ENCODE peak calls at places on chromosomes 2 and 18, in six cellular contexts. A is ovary; H is epithelial cell of esophagus; Z is tibial nerve; O is HFF-Myc; N is CD8-positive, alpha-beta T cell. L is an unnamed sample.

GRCh38 chr2:109466674-109467575 is 146.8 kb downstream of the SEPTIN10 start:
- DNase-seq in A (no peak), H (peak; percentile 81), Z (no peak), O (no peak), N (no peak), L (no peak)

GRCh38 chr18:63834471-63835113 is 52.9 kb upstream of the SERPINB2 start:
- DNase-seq in A (no peak), H (no peak), Z (no peak), O (no peak), N (no peak), L (no peak)

GRCh38 chr2:239055756-239056493 is 208.0 kb downstream of the TWIST2 start:
- DNase-seq in A (no peak), H (no peak), Z (no peak), O (no peak), N (no peak), L (no peak)

GRCh38 chr2:43196773-43197567 is 29.4 kb downstream of the ZFP36L2 start:
- DNase-seq in A (no peak), H (no peak), Z (no peak), O (no peak), N (no peak), L (no peak)

GRCh38 chr2:126655500-126656310 is at the start of gene GYPC:
- DNase-seq in A (peak; percentile 68), H (no peak), Z (peak; percentile 75), O (no peak), N (peak; percentile 66), L (no peak)

GRCh38 chr18:77981874-77982273 is 732.2 kb downstream of the GALR1 start:
- DNase-seq in A (no peak), H (no peak), Z (no peak), O (no peak), N (no peak), L (no peak)

GRCh38 chr2:100588071-100588786 is 25.4 kb downstream of the PDCL3 start:
- DNase-seq in A (no peak), H (peak; percentile 33), Z (no peak), O (peak; percentile 33), N (peak; percentile 34), L (no peak)

GRCh38 chr2:6828299-6828584 is 37.5 kb downstream of the CMPK2 start:
- DNase-seq in A (no peak), H (no peak), Z (no peak), O (no peak), N (no peak), L (no peak)

GRCh38 chr18:22268641-22269128 is 99.3 kb downstream of the GATA6 start:
- DNase-seq in A (no peak), H (no peak), Z (no peak), O (no peak), N (no peak), L (no peak)

GRCh38 chr2:241540766-241541561 is 17.6 kb upstream of the BOK start:
- DNase-seq in A (peak; percentile 68), H (peak; percentile 87), Z (peak; percentile 32), O (no peak), N (peak; percentile 57), L (no peak)

GRCh38 chr2:208531361-208531760 is 124.8 kb downstream of the PTH2R start:
- DNase-seq in A (no peak), H (no peak), Z (no peak), O (no peak), N (no peak), L (no peak)

GRCh38 chr2:43714164-43714563 is 37.9 kb upstream of the C1GALT1C1L start:
- DNase-seq in A (no peak), H (peak; percentile 41), Z (no peak), O (no peak), N (no peak), L (no peak)

GRCh38 chr2:131641414-131642206 is 113.9 kb downstream of the CCDC74A start:
- DNase-seq in A (no peak), H (no peak), Z (no peak), O (no peak), N (no peak), L (no peak)

GRCh38 chr2:167264380-167264779 is 376.1 kb downstream of the XIRP2 start:
- DNase-seq in A (no peak), H (peak; percentile 42), Z (no peak), O (no peak), N (no peak), L (no peak)

GRCh38 chr2:18346364-18346763 is 214.1 kb downstream of the RDH14 start:
- DNase-seq in A (no peak), H (peak; percentile 19), Z (no peak), O (no peak), N (no peak), L (no peak)

GRCh38 chr2:204625135-204625534 is 79.9 kb downstream of the PARD3B start:
- DNase-seq in A (no peak), H (peak; percentile 52), Z (no peak), O (no peak), N (no peak), L (no peak)

GRCh38 chr2:232504438-232504837 is 15.8 kb upstream of the PRSS56 start:
- DNase-seq in A (no peak), H (no peak), Z (no peak), O (no peak), N (no peak), L (no peak)

GRCh38 chr2:224650815-224651439 is 65.2 kb downstream of the CCDC195 start:
- DNase-seq in A (no peak), H (peak; percentile 68), Z (peak; percentile 65), O (peak; percentile 40), N (no peak), L (no peak)

GRCh38 chr2:104923665-104924064 is 69.8 kb downstream of the POU3F3 start:
- DNase-seq in A (no peak), H (no peak), Z (no peak), O (no peak), N (no peak), L (no peak)

GRCh38 chr2:205996156-205996555 is 89.8 kb downstream of the INO80D start:
- DNase-seq in A (no peak), H (no peak), Z (no peak), O (no peak), N (no peak), L (no peak)

GRCh38 chr2:205994344-205994743 is 91.6 kb downstream of the INO80D start:
- DNase-seq in A (no peak), H (no peak), Z (no peak), O (no peak), N (no peak), L (no peak)

GRCh38 chr2:205998601-205999000 is 87.4 kb downstream of the INO80D start:
- DNase-seq in A (no peak), H (no peak), Z (no peak), O (no peak), N (no peak), L (no peak)

GRCh38 chr2:205990104-205990503 is 95.9 kb downstream of the INO80D start:
- DNase-seq in A (no peak), H (no peak), Z (no peak), O (no peak), N (no peak), L (no peak)

GRCh38 chr2:205995260-205995659 is 90.7 kb downstream of the INO80D start:
- DNase-seq in A (no peak), H (no peak), Z (no peak), O (no peak), N (no peak), L (no peak)
- TF ChIP-seq CTCF in A (no peak), H (no peak), Z (no peak), O (no peak), N (no peak), L (no peak)

GRCh38 chr2:229974271-229974670 is 52.0 kb downstream of the FBXO36 start:
- DNase-seq in A (no peak), H (peak; percentile 15), Z (peak; percentile 5), O (no peak), N (no peak), L (no peak)
- TF ChIP-seq CTCF in A (no peak), H (peak; percentile 27), Z (no peak), O (peak; percentile 22), N (no peak), L (no peak)

GRCh38 chr2:188976545-188977268 is 2.5 kb downstream of the COL3A1 start:
- DNase-seq in A (no peak), H (peak; percentile 45), Z (no peak), O (no peak), N (no peak), L (no peak)
- TF ChIP-seq CTCF in A (peak; percentile 18), H (peak; percentile 55), Z (peak; percentile 39), O (peak; percentile 49), N (no peak), L (peak; percentile 59)

GRCh38 chr2:11155326-11156059 is at the start of gene SLC66A3:
- DNase-seq in A (no peak), H (peak; percentile 90), Z (no peak), O (peak; percentile 29), N (peak; percentile 84), L (no peak)
- TF ChIP-seq CTCF in A (no peak), H (no peak), Z (no peak), O (no peak), N (no peak), L (no peak)

GRCh38 chr2:47510745-47511144 is 107.8 kb downstream of the MSH2 start:
- DNase-seq in A (no peak), H (no peak), Z (no peak), O (no peak), N (no peak), L (no peak)
- TF ChIP-seq CTCF in A (no peak), H (no peak), Z (no peak), O (no peak), N (no peak), L (no peak)

L was measured in mesothelial cell of epicardium.